ENCODE peak calls at places on chromosome 3, in ten cellular contexts. K, N, J, W, L, O, C, X, U and P are unnamed samples.

GRCh38 chr3:39125837-39126500 is 18.5 kb downstream of the TTC21A start:
- DNase-seq in J (no peak), U (no peak), O (no peak), W (no peak), K (no peak), X (no peak), L (no peak), N (peak; percentile 40), C (no peak), P (no peak)

GRCh38 chr3:68793750-68794149 is 138.6 kb downstream of the TAFA4 start:
- DNase-seq in U (no peak), J (no peak), X (no peak), C (no peak), L (no peak), N (no peak), O (no peak), K (peak; percentile 0), W (no peak), P (no peak)

GRCh38 chr3:146473726-146474125 is 4.4 kb upstream of the PLSCR2 start:
- DNase-seq in L (no peak), X (no peak), N (no peak), W (no peak), U (no peak), J (no peak), O (no peak), K (no peak), C (no peak), P (no peak)

GRCh38 chr3:148606979-148607378 is 90.7 kb upstream of the AGTR1 start:
- DNase-seq in N (no peak), U (no peak), L (no peak), X (no peak), K (no peak), J (no peak), C (no peak), O (no peak), W (no peak), P (no peak)

GRCh38 chr3:88113311-88114162 is 36.2 kb upstream of the C3orf38 start:
- DNase-seq in U (peak; percentile 42), W (peak; percentile 90), X (peak; percentile 14), K (peak; percentile 39), J (peak; percentile 49), O (peak; percentile 22), N (peak; percentile 86), L (peak; percentile 46), C (peak; percentile 52), P (peak; percentile 77)

GRCh38 chr3:150278843-150279341 is 129.2 kb upstream of the TSC22D2 start:
- DNase-seq in W (peak; percentile 35), C (no peak), J (no peak), L (no peak), U (no peak), K (no peak), O (no peak), X (no peak), N (no peak), P (no peak)

GRCh38 chr3:24355806-24356205 is 138.8 kb downstream of the THRB start:
- DNase-seq in O (no peak), W (no peak), N (no peak), U (no peak), K (no peak), X (no peak), J (no peak), C (no peak), L (no peak), P (no peak)

GRCh38 chr3:148697311-148698189 is at the start of gene AGTR1:
- DNase-seq in X (peak; percentile 2), K (no peak), N (no peak), U (no peak), C (no peak), L (no peak), W (peak; percentile 84), O (no peak), J (peak; percentile 19), P (peak; percentile 69)